ENCODE peak calls at places on chromosomes 5 and 9, in four cellular contexts. S is HL-60, C is K562, W is Panc1. L is an unnamed sample.

GRCh38 chr5:114857951-114858401 is 311.7 kb downstream of the TRIM36 start:
- DNase-seq in S (peak), C (no peak), W (no peak), L (peak)

GRCh38 chr5:174527936-174528557 is 196.3 kb upstream of the MSX2 start:
- DNase-seq in S (peak), C (no peak), W (no peak), L (no peak)

GRCh38 chr5:137611011-137611580 is 112.0 kb upstream of the SPOCK1 start:
- DNase-seq in S (no peak), C (no peak), W (no peak), L (no peak)

GRCh38 chr5:112018846-112019245 is 261.9 kb upstream of the NREP start:
- DNase-seq in S (no peak), C (no peak), W (no peak), L (no peak)

GRCh38 chr5:127586371-127586770 is 62.5 kb upstream of the CTXN3 start:
- DNase-seq in S (no peak), C (no peak), W (no peak), L (no peak)

GRCh38 chr9:23563497-23563896 is 262.5 kb downstream of the ELAVL2 start:
- DNase-seq in S (no peak), C (no peak), W (no peak), L (no peak)

GRCh38 chr9:12815895-12816294 is 41.1 kb downstream of the LURAP1L start:
- DNase-seq in S (no peak), C (no peak), W (no peak), L (no peak)

GRCh38 chr9:95626885-95627558 is 110.3 kb upstream of the PTCH1 start:
- DNase-seq in S (no peak), C (no peak), W (no peak), L (no peak)

GRCh38 chr5:173554989-173555705 is 61.3 kb downstream of the BOD1 start:
- DNase-seq in S (no peak), C (no peak), W (no peak), L (no peak)

GRCh38 chr5:127872494-127872893 is 169.3 kb downstream of the CCDC192 start:
- DNase-seq in S (no peak), C (no peak), W (no peak), L (no peak)

GRCh38 chr9:35518981-35519679 is 29.2 kb downstream of the RUSC2 start:
- DNase-seq in S (no peak), C (no peak), W (no peak), L (no peak)

GRCh38 chr5:65137631-65138030 is 344.1 kb downstream of the ADAMTS6 start:
- DNase-seq in S (no peak), C (no peak), W (no peak), L (no peak)

GRCh38 chr5:88984040-88984439 is 101.1 kb upstream of the MEF2C start:
- DNase-seq in S (no peak), C (no peak), W (no peak), L (no peak)

GRCh38 chr9:112971415-112971814 is 40.6 kb downstream of the ZNF883 start:
- DNase-seq in S (peak), C (peak), W (no peak), L (no peak)

GRCh38 chr9:123597926-123598556 is 242.0 kb downstream of the CRB2 start:
- DNase-seq in S (no peak), C (no peak), W (no peak), L (no peak)

GRCh38 chr9:20854444-20854843 is 170.4 kb downstream of the FOCAD start:
- DNase-seq in S (no peak), C (no peak), W (no peak), L (no peak)

GRCh38 chr9:17936365-17936764 is 357.5 kb downstream of the SH3GL2 start:
- DNase-seq in S (no peak), C (no peak), W (no peak), L (no peak)

GRCh38 chr9:91720746-91721705 is 229.0 kb downstream of the ROR2 start:
- DNase-seq in S (peak), C (peak), W (no peak), L (no peak)

GRCh38 chr5:114898602-114899001 is 271.1 kb downstream of the TRIM36 start:
- DNase-seq in S (no peak), C (no peak), W (no peak), L (no peak)

GRCh38 chr9:36847781-36848673 is 186.0 kb downstream of the PAX5 start:
- DNase-seq in S (no peak), C (no peak), W (no peak), L (no peak)

GRCh38 chr5:93117753-93118531 is 463.1 kb downstream of the NR2F1-AS1 start:
- DNase-seq in S (no peak), C (no peak), W (no peak), L (no peak)

GRCh38 chr9:128160603-128160987 is 530 bp downstream of the BBLN start:
- DNase-seq in S (peak), C (peak), W (no peak), L (no peak)

GRCh38 chr9:136670571-136671253 is 8.0 kb downstream of the EGFL7 start:
- DNase-seq in S (no peak), C (peak), W (no peak), L (no peak)

GRCh38 chr5:10724799-10725507 is 36.1 kb downstream of the DAP start:
- DNase-seq in S (no peak), C (peak), W (peak), L (no peak)

GRCh38 chr9:109012009-109012875 is 1.1 kb downstream of the CTNNAL1 start:
- DNase-seq in S (peak), C (peak), W (peak), L (peak)

GRCh38 chr5:159094745-159095144 is 5.0 kb downstream of the EBF1 start:
- DNase-seq in S (peak), C (peak), W (no peak), L (peak)

GRCh38 chr5:159097461-159098284 is 2.0 kb downstream of the EBF1 start:
- DNase-seq in S (no peak), C (no peak), W (no peak), L (no peak)

GRCh38 chr5:159096555-159097460 is 2.9 kb downstream of the EBF1 start:
- DNase-seq in S (no peak), C (no peak), W (no peak), L (no peak)

GRCh38 chr5:159095882-159096554 is 3.7 kb downstream of the EBF1 start:
- DNase-seq in S (no peak), C (no peak), W (no peak), L (no peak)

DNA sequence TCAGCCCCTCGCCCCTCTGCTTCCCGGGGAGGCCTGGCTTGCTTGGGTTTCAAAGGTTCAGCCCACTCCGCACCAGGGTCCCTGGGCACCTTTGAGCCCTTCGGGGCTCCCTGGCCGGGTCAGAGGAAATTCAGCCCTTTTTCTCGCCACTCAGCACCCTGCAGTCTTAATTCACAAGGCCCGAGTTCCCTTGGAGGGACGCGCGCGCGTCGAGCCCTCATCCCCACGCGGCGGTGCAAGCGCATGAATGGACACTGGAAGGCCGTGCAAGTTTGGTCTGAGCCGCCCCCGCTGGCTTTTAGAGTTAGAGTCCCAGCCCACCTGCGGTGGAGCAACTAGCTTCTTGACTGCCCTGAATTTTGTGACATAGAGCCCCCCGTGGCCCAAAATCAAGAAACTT is 4.5 kb downstream of the EBF1 start:
- DNase-seq in S (no peak), C (no peak), W (no peak), L (no peak)
- H3K4me3 ChIP-seq in S (no peak), C (no peak), W (no peak), L (peak)

GRCh38 chr9:84456526-84456925 is 116.0 kb upstream of the SLC28A3 start:
- DNase-seq in S (no peak), C (no peak), W (no peak), L (no peak)
- TF ChIP-seq POLR2AphosphoS5 in S (no peak), C (no peak), W (no peak), L (no peak)

DNA sequence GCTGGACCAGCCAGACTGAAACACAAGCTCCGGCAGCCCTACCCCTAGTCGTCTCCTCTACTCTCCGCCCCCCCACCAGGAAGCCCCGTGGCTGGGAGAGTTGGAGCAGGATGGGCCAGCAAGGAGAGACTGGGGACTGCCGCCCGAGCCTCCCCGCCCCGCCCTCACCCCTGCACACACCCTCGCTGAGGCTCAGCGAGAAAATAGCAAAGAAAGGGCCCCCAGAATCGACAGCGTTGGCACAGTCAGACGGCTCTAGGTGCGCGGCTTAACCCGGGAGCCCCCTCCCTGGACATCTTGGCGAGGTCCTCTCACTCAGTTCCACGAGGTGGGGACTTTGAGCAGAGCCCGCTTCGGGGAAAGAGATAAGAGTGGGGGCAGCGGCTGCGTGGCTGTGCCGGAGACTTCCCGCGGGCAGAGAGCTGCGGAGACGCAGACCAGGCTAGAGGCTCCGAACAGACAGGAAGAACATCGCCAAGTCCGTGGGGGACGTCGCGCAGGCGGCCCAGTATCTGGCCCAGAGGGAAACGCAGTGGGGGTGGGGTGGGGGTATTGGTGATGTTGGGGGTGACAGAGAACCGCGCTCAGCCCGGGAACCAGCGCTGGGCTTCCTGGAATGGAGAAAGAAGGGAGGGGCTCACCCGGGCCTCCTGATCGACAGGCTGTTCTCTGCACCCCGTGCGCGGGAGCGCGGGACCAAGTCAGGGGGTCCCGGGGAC is 995 bp downstream of the TRIM7 start:
- DNase-seq in S (no peak), C (peak), W (no peak), L (no peak)
- H3K4me3 ChIP-seq in S (peak), C (peak), W (peak), L (peak)

DNA sequence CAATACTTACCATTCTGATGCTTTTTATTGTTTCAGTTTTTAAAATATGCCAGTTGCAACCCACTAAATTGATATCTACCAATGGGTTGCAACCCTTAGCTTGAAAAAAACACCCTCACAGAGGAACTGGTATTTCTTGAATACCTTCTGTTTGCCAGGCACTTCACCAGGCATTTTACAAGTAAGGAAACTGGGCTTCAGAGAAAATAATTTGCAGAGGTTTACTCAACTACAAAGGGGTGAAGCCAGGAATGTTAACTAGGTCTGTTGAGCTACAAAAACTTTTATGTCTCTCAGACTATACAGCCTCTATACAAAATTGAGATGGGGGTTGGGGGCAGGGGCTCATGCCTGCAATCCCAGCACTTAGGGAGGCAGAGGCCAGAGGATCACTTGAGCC is 65.0 kb downstream of the STX17 start:
- DNase-seq in S (no peak), C (no peak), W (no peak), L (no peak)
- TF ChIP-seq POLR2AphosphoS5 in S (no peak), C (no peak), W (no peak), L (no peak)

GRCh38 chr5:17891881-17892280 is 257.6 kb downstream of the TAF11L14 start:
- DNase-seq in S (no peak), C (no peak), W (no peak), L (no peak)
- H3K4me3 ChIP-seq in S (no peak), C (no peak), W (no peak), L (no peak)

GRCh38 chr5:176535101-176535654 is 2.0 kb downstream of the RNF44 start:
- DNase-seq in S (peak), C (no peak), W (no peak), L (no peak)
- TF ChIP-seq POLR2AphosphoS5 in S (peak), C (no peak), W (peak), L (peak)

GRCh38 chr5:42991477-42992034 is 48.6 kb downstream of the ANXA2R start:
- DNase-seq in S (no peak), C (peak), W (no peak), L (no peak)

GRCh38 chr5:42989198-42989597 is 50.9 kb downstream of the ANXA2R start:
- DNase-seq in S (no peak), C (no peak), W (no peak), L (no peak)

GRCh38 chr5:42990892-42991291 is 49.2 kb downstream of the ANXA2R start:
- DNase-seq in S (no peak), C (no peak), W (no peak), L (no peak)

GRCh38 chr5:42985129-42986037 is 54.7 kb downstream of the ANXA2R start:
- DNase-seq in S (no peak), C (no peak), W (peak), L (no peak)

GRCh38 chr5:42988568-42988967 is 51.6 kb downstream of the ANXA2R start:
- DNase-seq in S (no peak), C (no peak), W (no peak), L (no peak)
- H3K4me3 ChIP-seq in S (no peak), C (no peak), W (no peak), L (no peak)

GRCh38 chr5:142654578-142655042 is 31.3 kb downstream of the FGF1 start:
- DNase-seq in S (no peak), C (no peak), W (no peak), L (no peak)

GRCh38 chr5:142657446-142657845 is 28.4 kb downstream of the FGF1 start:
- DNase-seq in S (no peak), C (no peak), W (no peak), L (no peak)

GRCh38 chr5:142658278-142658677 is 27.6 kb downstream of the FGF1 start:
- DNase-seq in S (no peak), C (no peak), W (no peak), L (no peak)

GRCh38 chr5:142653321-142653720 is 32.6 kb downstream of the FGF1 start:
- DNase-seq in S (no peak), C (no peak), W (no peak), L (no peak)

GRCh38 chr5:142655339-142656267 is 30.3 kb downstream of the FGF1 start:
- DNase-seq in S (peak), C (peak), W (peak), L (peak)
- TF ChIP-seq POLR2AphosphoS5 in S (no peak), C (no peak), W (no peak), L (no peak)